ENCODE peak calls at places on chromosomes 4 and X, in five cellular contexts. K, W, O, X and Y are unnamed samples.

GRCh38 chrX:69066966-69067525 is 98.2 kb downstream of the PJA1 start:
- DNase-seq in K (no peak), O (peak), X (no peak), W (peak), Y (no peak)

GRCh38 chrX:21840199-21840557 is 761 bp downstream of the MBTPS2 start:
- DNase-seq in X (no peak), K (no peak), W (no peak), O (peak), Y (no peak)

GRCh38 chr4:107800058-107800457 is 24.7 kb upstream of the SGMS2 start:
- DNase-seq in X (no peak), W (no peak), O (no peak), K (no peak), Y (no peak)

GRCh38 chr4:20625460-20625859 is 74.8 kb upstream of the PACRGL start:
- DNase-seq in O (no peak), X (no peak), W (no peak), K (no peak), Y (no peak)

GRCh38 chr4:89765966-89766365 is 71.0 kb downstream of the SNCA start:
- DNase-seq in X (peak), W (no peak), K (peak), O (peak), Y (no peak)

GRCh38 chr4:185017964-185018772 is at the start of gene HELT:
- DNase-seq in K (no peak), X (no peak), W (no peak), O (peak), Y (no peak)

GRCh38 chr4:10403633-10404445 is 53.4 kb downstream of the ZNF518B start:
- DNase-seq in K (peak), X (no peak), W (no peak), O (peak), Y (no peak)

GRCh38 chrX:39854772-39855747 is 242.7 kb downstream of the BCOR start:
- DNase-seq in X (no peak), W (no peak), O (no peak), K (no peak), Y (peak)

GRCh38 chrX:115362334-115363095 is 73.0 kb downstream of the LUZP4 start:
- DNase-seq in X (no peak), W (no peak), K (no peak), O (peak), Y (no peak)

GRCh38 chr4:154506253-154506652 is 14.7 kb upstream of the DCHS2 start:
- DNase-seq in W (no peak), K (no peak), X (peak), O (peak), Y (no peak)

GRCh38 chr4:4775493-4776004 is 83.9 kb upstream of the MSX1 start:
- DNase-seq in K (no peak), O (no peak), X (no peak), W (no peak), Y (no peak)